ENCODE peak calls at places on chromosomes 5 and 9, in five cellular contexts. H is NCI-H524 treated with DMSO at 0.1 percent for 48 hours; J is naive thymus-derived CD8-positive, alpha-beta T cell; C is GM19239; U is epithelial cell of esophagus. T is an unnamed sample.

GRCh38 chr9:131530546-131530929 is 525 bp downstream of the UCK1 start:
- DNase-seq in C (peak), J (no peak), U (peak), H (no peak), T (peak)

GRCh38 chr5:134614461-134615085 is 18.1 kb downstream of the SAR1B start:
- DNase-seq in H (no peak), C (no peak), U (no peak), J (no peak), T (no peak)

GRCh38 chr5:6251579-6252102 is 126.7 kb downstream of the MED10 start:
- DNase-seq in U (no peak), J (no peak), C (no peak), H (no peak), T (no peak)

GRCh38 chr5:74199005-74199404 is 441.5 kb downstream of the ENC1 start:
- DNase-seq in U (no peak), C (no peak), J (no peak), H (no peak), T (no peak)

GRCh38 chr5:6734243-6734695 is 21.0 kb downstream of the TENT4A start:
- DNase-seq in C (no peak), J (no peak), H (no peak), U (no peak), T (no peak)

GRCh38 chr5:181100121-181101015 is 30.6 kb downstream of the OR2V1 start:
- DNase-seq in H (no peak), C (no peak), J (no peak), U (no peak), T (no peak)

GRCh38 chr5:157469687-157470086 is 9.7 kb downstream of the NIPAL4 start:
- DNase-seq in H (no peak), U (no peak), J (no peak), C (no peak), T (no peak)

GRCh38 chr5:150511641-150512367 is 3.9 kb downstream of the NDST1 start:
- DNase-seq in C (no peak), H (no peak), U (peak), J (no peak), T (peak)

GRCh38 chr5:118999696-119000095 is 11.3 kb upstream of the DTWD2 start:
- DNase-seq in J (no peak), C (no peak), U (no peak), H (no peak), T (no peak)

GRCh38 chr9:17906841-17907779 is 328.2 kb downstream of the SH3GL2 start:
- DNase-seq in J (no peak), C (no peak), U (no peak), H (no peak), T (no peak)

GRCh38 chr9:130963916-130964315 is 24.9 kb upstream of the FIBCD1 start:
- DNase-seq in H (no peak), U (no peak), C (no peak), J (no peak), T (no peak)

GRCh38 chr5:144414232-144414631 is 243.6 kb downstream of the KCTD16 start:
- DNase-seq in H (no peak), J (no peak), U (no peak), C (no peak), T (no peak)

GRCh38 chr5:176364765-176365662 is at the start of gene ARL10:
- DNase-seq in C (peak), U (peak), H (no peak), J (peak), T (no peak)

GRCh38 chr9:124725068-124725452 is 46.1 kb downstream of the NR6A1 start:
- DNase-seq in J (no peak), U (no peak), H (peak), C (no peak), T (no peak)

GRCh38 chr5:108459661-108460170 is 77.8 kb upstream of the FBXL17 start:
- DNase-seq in H (no peak), J (no peak), C (no peak), U (no peak), T (no peak)

GRCh38 chr5:6525910-6526309 is 77.3 kb downstream of the UBE2QL1 start:
- DNase-seq in J (no peak), H (peak), C (peak), U (no peak), T (no peak)

GRCh38 chr9:137556069-137556838 is 4.6 kb downstream of the MRPL41 start:
- DNase-seq in U (no peak), H (no peak), J (no peak), C (no peak), T (no peak)

GRCh38 chr9:127347831-127348699 is 48.9 kb upstream of the SLC2A8 start:
- DNase-seq in H (no peak), C (peak), U (peak), J (no peak), T (peak)

GRCh38 chr5:17670353-17670752 is 36.1 kb downstream of the TAF11L14 start:
- DNase-seq in H (no peak), C (no peak), U (no peak), J (no peak), T (no peak)